ENCODE peak calls at places on chromosomes 11 and 22, in five cellular contexts. One of them, this sample, is unnamed.

GRCh38 chr11:122494171-122494570 is 161.4 kb upstream of the UBASH3B start:
- DNase-seq in germinal center: no peak
- DNase-seq in activated CD8-positive, alpha-beta T cell treated with anti-CD3 and anti-CD28 coated beads for 36 hours: no peak
- DNase-seq in iris pigment epithelial cell: no peak
- DNase-seq in lower leg skin: no peak
- DNase-seq in this sample: no peak

GRCh38 chr11:27291302-27291889 is 71.6 kb downstream of the CCDC34 start:
- DNase-seq in germinal center: no peak
- DNase-seq in activated CD8-positive, alpha-beta T cell treated with anti-CD3 and anti-CD28 coated beads for 36 hours: peak
- DNase-seq in iris pigment epithelial cell: no peak
- DNase-seq in lower leg skin: no peak
- DNase-seq in this sample: no peak

GRCh38 chr22:47113880-47114415 is 351.5 kb downstream of the TBC1D22A start:
- DNase-seq in germinal center: no peak
- DNase-seq in activated CD8-positive, alpha-beta T cell treated with anti-CD3 and anti-CD28 coated beads for 36 hours: no peak
- DNase-seq in iris pigment epithelial cell: no peak
- DNase-seq in lower leg skin: peak
- DNase-seq in this sample: no peak

GRCh38 chr22:40594924-40595323 is 41.6 kb downstream of the MRTFA start:
- DNase-seq in germinal center: no peak
- DNase-seq in activated CD8-positive, alpha-beta T cell treated with anti-CD3 and anti-CD28 coated beads for 36 hours: no peak
- DNase-seq in iris pigment epithelial cell: no peak
- DNase-seq in lower leg skin: no peak
- DNase-seq in this sample: peak

GRCh38 chr11:128528294-128528693 is 59.1 kb downstream of the ETS1 start:
- DNase-seq in germinal center: no peak
- DNase-seq in activated CD8-positive, alpha-beta T cell treated with anti-CD3 and anti-CD28 coated beads for 36 hours: peak
- DNase-seq in iris pigment epithelial cell: no peak
- DNase-seq in lower leg skin: no peak
- DNase-seq in this sample: no peak

GRCh38 chr22:28414017-28414416 is 265.6 kb downstream of the TTC28 start:
- DNase-seq in germinal center: no peak
- DNase-seq in activated CD8-positive, alpha-beta T cell treated with anti-CD3 and anti-CD28 coated beads for 36 hours: no peak
- DNase-seq in iris pigment epithelial cell: peak
- DNase-seq in lower leg skin: no peak
- DNase-seq in this sample: no peak

GRCh38 chr22:20178922-20179227 is 28.0 kb upstream of the CCDC188 start:
- DNase-seq in germinal center: no peak
- DNase-seq in activated CD8-positive, alpha-beta T cell treated with anti-CD3 and anti-CD28 coated beads for 36 hours: no peak
- DNase-seq in iris pigment epithelial cell: no peak
- DNase-seq in lower leg skin: no peak
- DNase-seq in this sample: no peak

GRCh38 chr22:35326854-35327562 is 27.3 kb downstream of the TOM1 start:
- DNase-seq in germinal center: no peak
- DNase-seq in activated CD8-positive, alpha-beta T cell treated with anti-CD3 and anti-CD28 coated beads for 36 hours: no peak
- DNase-seq in iris pigment epithelial cell: no peak
- DNase-seq in lower leg skin: no peak
- DNase-seq in this sample: no peak

GRCh38 chr22:26476705-26477340 is 6.8 kb downstream of the HPS4 start:
- DNase-seq in germinal center: no peak
- DNase-seq in activated CD8-positive, alpha-beta T cell treated with anti-CD3 and anti-CD28 coated beads for 36 hours: no peak
- DNase-seq in iris pigment epithelial cell: peak
- DNase-seq in lower leg skin: no peak
- DNase-seq in this sample: no peak

GRCh38 chr11:61959026-61959608 is 8.3 kb downstream of the FTH1 start:
- DNase-seq in germinal center: no peak
- DNase-seq in activated CD8-positive, alpha-beta T cell treated with anti-CD3 and anti-CD28 coated beads for 36 hours: no peak
- DNase-seq in iris pigment epithelial cell: no peak
- DNase-seq in lower leg skin: peak
- DNase-seq in this sample: no peak

GRCh38 chr11:124867700-124868099 is 2.5 kb downstream of the ROBO3 start:
- DNase-seq in germinal center: peak
- DNase-seq in activated CD8-positive, alpha-beta T cell treated with anti-CD3 and anti-CD28 coated beads for 36 hours: peak
- DNase-seq in iris pigment epithelial cell: peak
- DNase-seq in lower leg skin: peak
- DNase-seq in this sample: peak

GRCh38 chr22:40955516-40955915 is 4.3 kb downstream of the RBX1 start:
- DNase-seq in germinal center: no peak
- DNase-seq in activated CD8-positive, alpha-beta T cell treated with anti-CD3 and anti-CD28 coated beads for 36 hours: no peak
- DNase-seq in iris pigment epithelial cell: peak
- DNase-seq in lower leg skin: no peak
- DNase-seq in this sample: no peak

GRCh38 chr11:73623651-73624050 is 22.7 kb upstream of the PLEKHB1 start:
- DNase-seq in germinal center: no peak
- DNase-seq in activated CD8-positive, alpha-beta T cell treated with anti-CD3 and anti-CD28 coated beads for 36 hours: no peak
- DNase-seq in iris pigment epithelial cell: no peak
- DNase-seq in lower leg skin: no peak
- DNase-seq in this sample: no peak

GRCh38 chr11:26323837-26324236 is 8.1 kb upstream of the ANO3 start:
- DNase-seq in germinal center: no peak
- DNase-seq in activated CD8-positive, alpha-beta T cell treated with anti-CD3 and anti-CD28 coated beads for 36 hours: no peak
- DNase-seq in iris pigment epithelial cell: peak
- DNase-seq in lower leg skin: no peak
- DNase-seq in this sample: no peak

GRCh38 chr11:77487790-77488189 is 13.9 kb upstream of the PAK1 start:
- DNase-seq in germinal center: no peak
- DNase-seq in activated CD8-positive, alpha-beta T cell treated with anti-CD3 and anti-CD28 coated beads for 36 hours: no peak
- DNase-seq in iris pigment epithelial cell: no peak
- DNase-seq in lower leg skin: no peak
- DNase-seq in this sample: no peak

GRCh38 chr11:73614591-73614990 is 16.7 kb upstream of the FAM168A start:
- DNase-seq in germinal center: no peak
- DNase-seq in activated CD8-positive, alpha-beta T cell treated with anti-CD3 and anti-CD28 coated beads for 36 hours: no peak
- DNase-seq in iris pigment epithelial cell: no peak
- DNase-seq in lower leg skin: no peak
- DNase-seq in this sample: no peak

GRCh38 chr11:72037554-72038311 is 39.0 kb downstream of the IL18BP start:
- DNase-seq in germinal center: peak
- DNase-seq in activated CD8-positive, alpha-beta T cell treated with anti-CD3 and anti-CD28 coated beads for 36 hours: peak
- DNase-seq in iris pigment epithelial cell: peak
- DNase-seq in lower leg skin: no peak
- DNase-seq in this sample: no peak

GRCh38 chr11:27694992-27695391 is 5.3 kb downstream of the BDNF start:
- DNase-seq in germinal center: no peak
- DNase-seq in activated CD8-positive, alpha-beta T cell treated with anti-CD3 and anti-CD28 coated beads for 36 hours: no peak
- DNase-seq in iris pigment epithelial cell: peak
- DNase-seq in lower leg skin: no peak
- DNase-seq in this sample: no peak

GRCh38 chr11:95522871-95523270 is 266.7 kb downstream of the FAM76B start:
- DNase-seq in germinal center: no peak
- DNase-seq in activated CD8-positive, alpha-beta T cell treated with anti-CD3 and anti-CD28 coated beads for 36 hours: no peak
- DNase-seq in iris pigment epithelial cell: no peak
- DNase-seq in lower leg skin: no peak
- DNase-seq in this sample: no peak

GRCh38 chr11:22702022-22702421 is 35.6 kb downstream of the GAS2 start:
- DNase-seq in germinal center: no peak
- DNase-seq in activated CD8-positive, alpha-beta T cell treated with anti-CD3 and anti-CD28 coated beads for 36 hours: no peak
- DNase-seq in iris pigment epithelial cell: no peak
- DNase-seq in lower leg skin: no peak
- DNase-seq in this sample: no peak

GRCh38 chr11:1442807-1443366 is 43.7 kb downstream of the MOB2 start:
- DNase-seq in germinal center: no peak
- DNase-seq in activated CD8-positive, alpha-beta T cell treated with anti-CD3 and anti-CD28 coated beads for 36 hours: no peak
- DNase-seq in iris pigment epithelial cell: no peak
- DNase-seq in lower leg skin: no peak
- DNase-seq in this sample: no peak

GRCh38 chr11:69819541-69820070 is 390 bp upstream of the FGF3 start:
- DNase-seq in germinal center: no peak
- DNase-seq in activated CD8-positive, alpha-beta T cell treated with anti-CD3 and anti-CD28 coated beads for 36 hours: no peak
- DNase-seq in iris pigment epithelial cell: peak
- DNase-seq in lower leg skin: no peak
- DNase-seq in this sample: no peak

GRCh38 chr22:50445880-50446707 is 28.7 kb downstream of the SBF1 start:
- DNase-seq in germinal center: no peak
- DNase-seq in activated CD8-positive, alpha-beta T cell treated with anti-CD3 and anti-CD28 coated beads for 36 hours: no peak
- DNase-seq in iris pigment epithelial cell: no peak
- DNase-seq in lower leg skin: no peak
- DNase-seq in this sample: no peak

GRCh38 chr11:129416080-129416820 is 40.6 kb downstream of the BARX2 start:
- DNase-seq in germinal center: no peak
- DNase-seq in activated CD8-positive, alpha-beta T cell treated with anti-CD3 and anti-CD28 coated beads for 36 hours: no peak
- DNase-seq in iris pigment epithelial cell: no peak
- DNase-seq in lower leg skin: no peak
- DNase-seq in this sample: no peak

GRCh38 chr11:71067753-71068152 is 184.6 kb downstream of the SHANK2 start:
- DNase-seq in germinal center: no peak
- DNase-seq in activated CD8-positive, alpha-beta T cell treated with anti-CD3 and anti-CD28 coated beads for 36 hours: no peak
- DNase-seq in iris pigment epithelial cell: no peak
- DNase-seq in lower leg skin: no peak
- DNase-seq in this sample: no peak